ENCODE peak calls at places on chromosomes 12 and 14, in nine cellular contexts. I is kidney epithelial cell; G is heart left ventricle; S is sciatic nerve; B is CD4-positive, alpha-beta T cell; V is T-helper 9 cell; K is GOT3; Q is activated T-helper 2 cell treated with anti-CD3 and anti-CD28 coated beads, Interferon-gamma antibody, Interleukin-2, Interleukin-4, amounts not matched to agents 10 μg/mL and 5 μg/mL and 100 μg/mL, durations not matched to agents 14 hours and 24 hours and 36 hours; O is AG10803. M is an unnamed sample.
A peak's percentile ranks its signal among the peaks of the same experiment; 100 is the strongest.

GRCh38 chr14:51807355-51807754 is 53.1 kb upstream of the GNG2 start:
- DNase-seq in I (peak; percentile 89), G (no peak), S (no peak), B (no peak), V (no peak), K (no peak), Q (no peak), O (peak; percentile 70), M (no peak)

GRCh38 chr12:106690569-106690968 is 83.9 kb upstream of the RIC8B start:
- DNase-seq in I (no peak), G (no peak), S (no peak), B (no peak), V (no peak), K (no peak), Q (no peak), O (no peak), M (no peak)

GRCh38 chr12:87816186-87816585 is 213.0 kb downstream of the C12orf50 start:
- DNase-seq in I (no peak), G (no peak), S (no peak), B (no peak), V (no peak), K (no peak), Q (no peak), O (no peak), M (no peak)

GRCh38 chr12:87405918-87406317 is 623.3 kb downstream of the C12orf50 start:
- DNase-seq in I (no peak), G (no peak), S (no peak), B (no peak), V (no peak), K (no peak), Q (no peak), O (no peak), M (no peak)

GRCh38 chr14:104894331-104895206 is 29.5 kb downstream of the CEP170B start:
- DNase-seq in I (no peak), G (peak; percentile 55), S (no peak), B (no peak), V (no peak), K (no peak), Q (no peak), O (no peak), M (no peak)

GRCh38 chr14:74275265-74275841 is 27.4 kb downstream of the ABCD4 start:
- DNase-seq in I (no peak), G (peak; percentile 51), S (no peak), B (no peak), V (no peak), K (no peak), Q (no peak), O (peak; percentile 91), M (peak; percentile 66)

GRCh38 chr14:55773297-55773696 is 193.3 kb downstream of the KTN1 start:
- DNase-seq in I (no peak), G (no peak), S (no peak), B (no peak), V (no peak), K (no peak), Q (no peak), O (no peak), M (no peak)

GRCh38 chr14:104404922-104405321 is 174.6 kb upstream of the C14orf180 start:
- DNase-seq in I (no peak), G (no peak), S (peak; percentile 21), B (no peak), V (no peak), K (no peak), Q (no peak), O (no peak), M (no peak)